ENCODE peak calls at places on chromosomes 7 and 10, in nine cellular contexts. One of them, this sample, is unnamed.

GRCh38 chr10:117007080-117007479 is 2.1 kb upstream of the SHTN1 start:
- DNase-seq in stimulated activated CD8-positive, alpha-beta memory T cell treated with anti-CD3 and anti-CD28 coated beads, Interleukin-7, amount 100 ng/mL, for 4 hours: no peak
- DNase-seq in globus pallidus: no peak
- DNase-seq in naive thymus-derived CD8-positive, alpha-beta T cell: no peak
- DNase-seq in fibroblast of lung: peak; percentile 84
- DNase-seq in stimulated activated effector memory CD8-positive, alpha-beta T cell treated with anti-CD3 and anti-CD28 coated beads, Interleukin-12 subunit alpha, Interleukin-12 subunit beta, amount 100 ng/mL, for 72 hours: no peak
- DNase-seq in Caki2: peak; percentile 50
- DNase-seq in H54: peak; percentile 57
- DNase-seq in effector CD8-positive, alpha-beta T cell: no peak
- DNase-seq in this sample: peak; percentile 84

GRCh38 chr10:79495306-79495705 is 17.0 kb upstream of the EIF5AL1 start:
- DNase-seq in fibroblast of lung: no peak
- DNase-seq in H54: no peak
- DNase-seq in globus pallidus: no peak
- DNase-seq in naive thymus-derived CD8-positive, alpha-beta T cell: no peak
- DNase-seq in stimulated activated effector memory CD8-positive, alpha-beta T cell treated with anti-CD3 and anti-CD28 coated beads, Interleukin-12 subunit alpha, Interleukin-12 subunit beta, amount 100 ng/mL, for 72 hours: no peak
- DNase-seq in Caki2: no peak
- DNase-seq in effector CD8-positive, alpha-beta T cell: no peak
- DNase-seq in stimulated activated CD8-positive, alpha-beta memory T cell treated with anti-CD3 and anti-CD28 coated beads, Interleukin-7, amount 100 ng/mL, for 4 hours: no peak
- DNase-seq in this sample: no peak

GRCh38 chr7:27277628-27278027 is 35.0 kb downstream of the EVX1 start:
- DNase-seq in stimulated activated CD8-positive, alpha-beta memory T cell treated with anti-CD3 and anti-CD28 coated beads, Interleukin-7, amount 100 ng/mL, for 4 hours: no peak
- DNase-seq in Caki2: peak; percentile 81
- DNase-seq in H54: peak; percentile 88
- DNase-seq in effector CD8-positive, alpha-beta T cell: no peak
- DNase-seq in naive thymus-derived CD8-positive, alpha-beta T cell: no peak
- DNase-seq in fibroblast of lung: no peak
- DNase-seq in globus pallidus: no peak
- DNase-seq in stimulated activated effector memory CD8-positive, alpha-beta T cell treated with anti-CD3 and anti-CD28 coated beads, Interleukin-12 subunit alpha, Interleukin-12 subunit beta, amount 100 ng/mL, for 72 hours: no peak
- DNase-seq in this sample: peak; percentile 61

GRCh38 chr7:125279956-125280355 is 350.3 kb upstream of the POT1 start:
- DNase-seq in Caki2: no peak
- DNase-seq in fibroblast of lung: no peak
- DNase-seq in naive thymus-derived CD8-positive, alpha-beta T cell: no peak
- DNase-seq in stimulated activated CD8-positive, alpha-beta memory T cell treated with anti-CD3 and anti-CD28 coated beads, Interleukin-7, amount 100 ng/mL, for 4 hours: no peak
- DNase-seq in H54: no peak
- DNase-seq in effector CD8-positive, alpha-beta T cell: no peak
- DNase-seq in stimulated activated effector memory CD8-positive, alpha-beta T cell treated with anti-CD3 and anti-CD28 coated beads, Interleukin-12 subunit alpha, Interleukin-12 subunit beta, amount 100 ng/mL, for 72 hours: no peak
- DNase-seq in globus pallidus: no peak
- DNase-seq in this sample: no peak

GRCh38 chr10:132281915-132282666 is 25.7 kb downstream of the STK32C start:
- DNase-seq in naive thymus-derived CD8-positive, alpha-beta T cell: no peak
- DNase-seq in effector CD8-positive, alpha-beta T cell: no peak
- DNase-seq in stimulated activated effector memory CD8-positive, alpha-beta T cell treated with anti-CD3 and anti-CD28 coated beads, Interleukin-12 subunit alpha, Interleukin-12 subunit beta, amount 100 ng/mL, for 72 hours: no peak
- DNase-seq in fibroblast of lung: no peak
- DNase-seq in globus pallidus: no peak
- DNase-seq in stimulated activated CD8-positive, alpha-beta memory T cell treated with anti-CD3 and anti-CD28 coated beads, Interleukin-7, amount 100 ng/mL, for 4 hours: no peak
- DNase-seq in H54: no peak
- DNase-seq in Caki2: no peak
- DNase-seq in this sample: no peak

GRCh38 chr7:102111063-102111757 is 175.5 kb upstream of the SH2B2 start:
- DNase-seq in globus pallidus: peak; percentile 60
- DNase-seq in H54: no peak
- DNase-seq in naive thymus-derived CD8-positive, alpha-beta T cell: no peak
- DNase-seq in stimulated activated CD8-positive, alpha-beta memory T cell treated with anti-CD3 and anti-CD28 coated beads, Interleukin-7, amount 100 ng/mL, for 4 hours: no peak
- DNase-seq in stimulated activated effector memory CD8-positive, alpha-beta T cell treated with anti-CD3 and anti-CD28 coated beads, Interleukin-12 subunit alpha, Interleukin-12 subunit beta, amount 100 ng/mL, for 72 hours: no peak
- DNase-seq in effector CD8-positive, alpha-beta T cell: no peak
- DNase-seq in Caki2: no peak
- DNase-seq in fibroblast of lung: peak; percentile 5
- DNase-seq in this sample: no peak

GRCh38 chr7:138665249-138665648 is 35.9 kb downstream of the SVOPL start:
- DNase-seq in stimulated activated CD8-positive, alpha-beta memory T cell treated with anti-CD3 and anti-CD28 coated beads, Interleukin-7, amount 100 ng/mL, for 4 hours: no peak
- DNase-seq in fibroblast of lung: no peak
- DNase-seq in H54: no peak
- DNase-seq in stimulated activated effector memory CD8-positive, alpha-beta T cell treated with anti-CD3 and anti-CD28 coated beads, Interleukin-12 subunit alpha, Interleukin-12 subunit beta, amount 100 ng/mL, for 72 hours: no peak
- DNase-seq in naive thymus-derived CD8-positive, alpha-beta T cell: no peak
- DNase-seq in Caki2: no peak
- DNase-seq in globus pallidus: peak; percentile 8
- DNase-seq in effector CD8-positive, alpha-beta T cell: no peak
- DNase-seq in this sample: no peak

GRCh38 chr7:69373171-69374035 is 224.9 kb upstream of the AUTS2 start:
- DNase-seq in naive thymus-derived CD8-positive, alpha-beta T cell: no peak
- DNase-seq in globus pallidus: no peak
- DNase-seq in effector CD8-positive, alpha-beta T cell: no peak
- DNase-seq in stimulated activated effector memory CD8-positive, alpha-beta T cell treated with anti-CD3 and anti-CD28 coated beads, Interleukin-12 subunit alpha, Interleukin-12 subunit beta, amount 100 ng/mL, for 72 hours: no peak
- DNase-seq in Caki2: peak; percentile 70
- DNase-seq in stimulated activated CD8-positive, alpha-beta memory T cell treated with anti-CD3 and anti-CD28 coated beads, Interleukin-7, amount 100 ng/mL, for 4 hours: no peak
- DNase-seq in H54: no peak
- DNase-seq in fibroblast of lung: peak; percentile 75
- DNase-seq in this sample: no peak

GRCh38 chr10:103736763-103737162 is 118.6 kb downstream of the SH3PXD2A start:
- DNase-seq in naive thymus-derived CD8-positive, alpha-beta T cell: no peak
- DNase-seq in stimulated activated effector memory CD8-positive, alpha-beta T cell treated with anti-CD3 and anti-CD28 coated beads, Interleukin-12 subunit alpha, Interleukin-12 subunit beta, amount 100 ng/mL, for 72 hours: no peak
- DNase-seq in Caki2: peak; percentile 69
- DNase-seq in effector CD8-positive, alpha-beta T cell: no peak
- DNase-seq in H54: no peak
- DNase-seq in fibroblast of lung: peak; percentile 31
- DNase-seq in stimulated activated CD8-positive, alpha-beta memory T cell treated with anti-CD3 and anti-CD28 coated beads, Interleukin-7, amount 100 ng/mL, for 4 hours: no peak
- DNase-seq in globus pallidus: no peak
- DNase-seq in this sample: peak; percentile 22